ENCODE peak calls at places on chromosomes 7 and 10, in nine cellular contexts. J is tibial artery; R is BJ; A is myocyte; M is iPS DF 19.7; Q is effector memory CD4-positive, alpha-beta T cell; T is ureter; V is progenitor cell of endocrine pancreas; B is activated T-cell treated with anti-CD3 and anti-CD28 coated beads for 1 hour. C is an unnamed sample.

GRCh38 chr10:125742465-125742864 is 23.0 kb downstream of the EDRF1 start:
- DNase-seq in J (no peak), R (no peak), A (peak; percentile 2), M (no peak), Q (no peak), T (no peak), V (no peak), B (no peak), C (no peak)

GRCh38 chr7:37376386-37376785 is 72.3 kb downstream of the ELMO1 start:
- DNase-seq in J (no peak), R (no peak), A (no peak), M (no peak), Q (no peak), T (no peak), V (no peak), B (no peak), C (no peak)

GRCh38 chr7:114243646-114244045 is 171.0 kb upstream of the FOXP2 start:
- DNase-seq in J (no peak), R (no peak), A (no peak), M (no peak), Q (no peak), T (no peak), V (no peak), B (no peak), C (no peak)

GRCh38 chr7:30335763-30336487 is 51.5 kb downstream of the ZNRF2 start:
- DNase-seq in J (no peak), R (no peak), A (no peak), M (no peak), Q (no peak), T (no peak), V (no peak), B (no peak), C (no peak)

GRCh38 chr10:86043236-86043635 is 323.4 kb downstream of the GRID1 start:
- DNase-seq in J (peak; percentile 13), R (no peak), A (no peak), M (no peak), Q (no peak), T (no peak), V (no peak), B (no peak), C (no peak)

GRCh38 chr7:75048435-75049379 is 24.9 kb downstream of the RCC1L start:
- DNase-seq in J (no peak), R (no peak), A (no peak), M (no peak), Q (no peak), T (no peak), V (no peak), B (no peak), C (no peak)

GRCh38 chr7:12979181-12979580 is 291.7 kb downstream of the ARL4A start:
- DNase-seq in J (no peak), R (no peak), A (no peak), M (no peak), Q (no peak), T (no peak), V (no peak), B (no peak), C (no peak)

GRCh38 chr10:62248465-62248864 is 20.2 kb downstream of the RTKN2 start:
- DNase-seq in J (no peak), R (no peak), A (peak; percentile 41), M (no peak), Q (no peak), T (no peak), V (no peak), B (no peak), C (no peak)

GRCh38 chr7:43758029-43758860 is at the start of gene BLVRA:
- DNase-seq in J (peak; percentile 86), R (no peak), A (peak; percentile 71), M (no peak), Q (peak; percentile 55), T (peak; percentile 76), V (peak; percentile 57), B (peak; percentile 52), C (peak; percentile 55)

GRCh38 chr7:1698221-1698620 is 28.1 kb downstream of the ELFN1 start:
- DNase-seq in J (peak; percentile 13), R (no peak), A (no peak), M (no peak), Q (no peak), T (peak; percentile 15), V (no peak), B (no peak), C (no peak)

GRCh38 chr7:117772416-117772815 is 100.8 kb downstream of the CTTNBP2 start:
- DNase-seq in J (no peak), R (no peak), A (no peak), M (no peak), Q (no peak), T (no peak), V (no peak), B (no peak), C (no peak)

GRCh38 chr10:98365698-98366530 is 49.1 kb downstream of the PYROXD2 start:
- DNase-seq in J (no peak), R (no peak), A (no peak), M (no peak), Q (no peak), T (peak; percentile 81), V (no peak), B (no peak), C (no peak)

GRCh38 chr10:12382157-12382548 is 32.8 kb downstream of the CAMK1D start:
- DNase-seq in J (no peak), R (no peak), A (no peak), M (no peak), Q (no peak), T (no peak), V (no peak), B (no peak), C (no peak)

GRCh38 chr10:85594239-85594638 is 772.4 kb downstream of the GRID1 start:
- DNase-seq in J (no peak), R (no peak), A (no peak), M (no peak), Q (no peak), T (no peak), V (no peak), B (no peak), C (no peak)

GRCh38 chr10:21173433-21173963 is 276.4 kb upstream of the NEBL start:
- DNase-seq in J (no peak), R (no peak), A (no peak), M (no peak), Q (no peak), T (no peak), V (no peak), B (no peak), C (peak; percentile 11)

GRCh38 chr10:110076559-110077318 is 69.0 kb downstream of the ADD3 start:
- DNase-seq in J (peak; percentile 76), R (peak; percentile 81), A (peak; percentile 63), M (no peak), Q (no peak), T (peak; percentile 63), V (no peak), B (no peak), C (no peak)

GRCh38 chr10:3935933-3936359 is 150.9 kb upstream of the KLF6 start:
- DNase-seq in J (no peak), R (no peak), A (peak; percentile 72), M (no peak), Q (no peak), T (no peak), V (no peak), B (no peak), C (no peak)

GRCh38 chr7:134605978-134606923 is 40.4 kb upstream of the BPGM start:
- DNase-seq in J (no peak), R (no peak), A (peak; percentile 85), M (no peak), Q (peak; percentile 15), T (peak; percentile 82), V (peak; percentile 36), B (peak; percentile 41), C (peak; percentile 60)

GRCh38 chr7:130146693-130147520 is 58.3 kb downstream of the TMEM209 start:
- DNase-seq in J (no peak), R (no peak), A (no peak), M (no peak), Q (no peak), T (no peak), V (no peak), B (no peak), C (no peak)

GRCh38 chr10:110378533-110379108 is 73.9 kb upstream of the SMNDC1 start:
- DNase-seq in J (no peak), R (no peak), A (no peak), M (no peak), Q (no peak), T (no peak), V (no peak), B (no peak), C (no peak)

GRCh38 chr7:151595702-151596340 is 76.1 kb upstream of the RHEB start:
- DNase-seq in J (no peak), R (no peak), A (no peak), M (no peak), Q (no peak), T (no peak), V (no peak), B (no peak), C (no peak)

GRCh38 chr10:103449208-103450144 is 2.7 kb downstream of the CALHM2 start:
- DNase-seq in J (peak; percentile 69), R (no peak), A (no peak), M (no peak), Q (no peak), T (no peak), V (no peak), B (no peak), C (no peak)

GRCh38 chr7:106346678-106347217 is 62.0 kb upstream of the NAMPT start:
- DNase-seq in J (no peak), R (peak; percentile 79), A (peak; percentile 57), M (no peak), Q (peak; percentile 28), T (no peak), V (no peak), B (no peak), C (no peak)

GRCh38 chr10:101063548-101064414 is 2.0 kb downstream of the KAZALD1 start:
- DNase-seq in J (no peak), R (no peak), A (no peak), M (no peak), Q (no peak), T (no peak), V (no peak), B (no peak), C (peak; percentile 44)

GRCh38 chr7:105268511-105269392 is 120.0 kb downstream of the SRPK2 start:
- DNase-seq in J (no peak), R (no peak), A (peak; percentile 82), M (no peak), Q (no peak), T (no peak), V (no peak), B (no peak), C (no peak)

GRCh38 chr10:17873946-17874345 is 64.8 kb downstream of the MRC1 start:
- DNase-seq in J (no peak), R (no peak), A (no peak), M (no peak), Q (no peak), T (no peak), V (no peak), B (no peak), C (no peak)

GRCh38 chr10:95477175-95477520 is 84.0 kb downstream of the SORBS1 start:
- DNase-seq in J (no peak), R (no peak), A (peak; percentile 82), M (no peak), Q (no peak), T (no peak), V (no peak), B (no peak), C (no peak)

GRCh38 chr7:124700655-124701054 is 64.9 kb downstream of the GPR37 start:
- DNase-seq in J (no peak), R (no peak), A (no peak), M (no peak), Q (no peak), T (no peak), V (no peak), B (no peak), C (no peak)

GRCh38 chr7:148110097-148110868 is 480.3 kb upstream of the C7orf33 start:
- DNase-seq in J (no peak), R (no peak), A (no peak), M (no peak), Q (no peak), T (no peak), V (no peak), B (no peak), C (no peak)

GRCh38 chr7:84113906-84114875 is 80.4 kb downstream of the SEMA3A start:
- DNase-seq in J (no peak), R (no peak), A (no peak), M (no peak), Q (no peak), T (no peak), V (no peak), B (no peak), C (no peak)

GRCh38 chr7:106190589-106191330 is 78.6 kb upstream of the SYPL1 start:
- DNase-seq in J (no peak), R (no peak), A (no peak), M (no peak), Q (no peak), T (no peak), V (no peak), B (no peak), C (peak; percentile 43)

C was measured in endothelial cell.